ENCODE peak calls at places on chromosomes 16 and 17, in nine cellular contexts. E, A, F, B, C, V, U, H and Y are unnamed samples.
A peak's percentile ranks its signal among the peaks of the same experiment; 100 is the strongest.

GRCh38 chr17:79050591-79050990 is 24.0 kb upstream of the ENGASE start:
- DNase-seq in E (no peak), A (no peak), F (no peak), B (no peak), C (no peak), V (no peak), U (no peak), H (no peak), Y (peak; percentile 24)

GRCh38 chr17:20225162-20226115 is 216.3 kb downstream of the SPECC1 start:
- DNase-seq in E (no peak), A (no peak), F (no peak), B (no peak), C (peak; percentile 47), V (no peak), U (no peak), H (no peak), Y (no peak)

GRCh38 chr17:75679706-75680201 is 12.6 kb downstream of the SAP30BP start:
- DNase-seq in E (peak; percentile 31), A (no peak), F (no peak), B (no peak), C (peak; percentile 33), V (no peak), U (peak; percentile 66), H (peak; percentile 52), Y (no peak)

GRCh38 chr16:54055191-54055590 is 231.4 kb downstream of the IRX3 start:
- DNase-seq in E (no peak), A (no peak), F (no peak), B (no peak), C (no peak), V (no peak), U (no peak), H (no peak), Y (no peak)

GRCh38 chr17:65518256-65518655 is 43.2 kb downstream of the AXIN2 start:
- DNase-seq in E (peak; percentile 38), A (no peak), F (no peak), B (no peak), C (no peak), V (no peak), U (no peak), H (peak; percentile 29), Y (no peak)

GRCh38 chr17:69523252-69523861 is 108.9 kb downstream of the MAP2K6 start:
- DNase-seq in E (peak; percentile 70), A (no peak), F (no peak), B (peak; percentile 45), C (peak; percentile 38), V (no peak), U (no peak), H (peak; percentile 43), Y (no peak)

GRCh38 chr16:66248096-66248495 is 118.4 kb upstream of the CDH5 start:
- DNase-seq in E (peak; percentile 90), A (peak; percentile 75), F (no peak), B (peak; percentile 50), C (no peak), V (no peak), U (no peak), H (peak; percentile 25), Y (peak; percentile 83)

GRCh38 chr16:71205482-71206131 is 24.9 kb downstream of the HYDIN start:
- DNase-seq in E (no peak), A (peak; percentile 50), F (no peak), B (no peak), C (peak; percentile 45), V (no peak), U (no peak), H (no peak), Y (no peak)

GRCh38 chr17:59219370-59219769 is 941 bp upstream of the GDPD1 start:
- DNase-seq in E (no peak), A (no peak), F (no peak), B (no peak), C (no peak), V (no peak), U (no peak), H (no peak), Y (no peak)

GRCh38 chr16:23149267-23149992 is at the start of gene USP31:
- DNase-seq in E (peak; percentile 98), A (peak; percentile 97), F (peak; percentile 86), B (peak; percentile 97), C (peak; percentile 95), V (peak; percentile 90), U (peak; percentile 96), H (peak; percentile 96), Y (peak; percentile 94)

GRCh38 chr16:10297341-10298006 is 88.4 kb upstream of the ATF7IP2 start:
- DNase-seq in E (no peak), A (no peak), F (no peak), B (no peak), C (no peak), V (no peak), U (peak; percentile 49), H (no peak), Y (no peak)

GRCh38 chr17:63361182-63361581 is 84.9 kb downstream of the CYB561 start:
- DNase-seq in E (no peak), A (peak; percentile 16), F (no peak), B (no peak), C (peak; percentile 12), V (no peak), U (no peak), H (no peak), Y (no peak)

GRCh38 chr17:34155947-34156346 is 99.1 kb upstream of the CCL2 start:
- DNase-seq in E (no peak), A (no peak), F (no peak), B (no peak), C (no peak), V (no peak), U (no peak), H (no peak), Y (no peak)

GRCh38 chr16:3767333-3767977 is 50.1 kb upstream of the TRAP1 start:
- DNase-seq in E (no peak), A (no peak), F (no peak), B (peak; percentile 6), C (no peak), V (no peak), U (no peak), H (no peak), Y (no peak)

GRCh38 chr17:77598241-77598620 is 360.3 kb upstream of the TNRC6C start:
- DNase-seq in E (no peak), A (no peak), F (no peak), B (no peak), C (no peak), V (no peak), U (no peak), H (no peak), Y (no peak)

GRCh38 chr17:41420134-41420533 is 4.3 kb downstream of the KRT37 start:
- DNase-seq in E (no peak), A (no peak), F (no peak), B (no peak), C (no peak), V (no peak), U (no peak), H (no peak), Y (no peak)

GRCh38 chr17:4407851-4408250 is 25.9 kb upstream of the SPNS3 start:
- DNase-seq in E (peak; percentile 21), A (no peak), F (no peak), B (no peak), C (no peak), V (no peak), U (no peak), H (no peak), Y (no peak)

GRCh38 chr16:15031179-15031578 is 24.7 kb downstream of the NTAN1 start:
- DNase-seq in E (no peak), A (no peak), F (no peak), B (no peak), C (no peak), V (no peak), U (no peak), H (no peak), Y (no peak)

GRCh38 chr17:4747847-4748246 is 8.1 kb upstream of the CXCL16 start:
- DNase-seq in E (peak; percentile 18), A (no peak), F (no peak), B (no peak), C (no peak), V (no peak), U (peak; percentile 45), H (no peak), Y (no peak)

GRCh38 chr17:50557265-50558029 is 3.1 kb upstream of the CACNA1G start:
- DNase-seq in E (no peak), A (no peak), F (no peak), B (no peak), C (no peak), V (no peak), U (no peak), H (no peak), Y (no peak)

GRCh38 chr17:49316889-49317288 is 45.2 kb downstream of the ZNF652 start:
- DNase-seq in E (no peak), A (no peak), F (no peak), B (no peak), C (no peak), V (no peak), U (no peak), H (no peak), Y (no peak)

GRCh38 chr16:71348262-71349085 is 10.0 kb upstream of the CALB2 start:
- DNase-seq in E (no peak), A (no peak), F (no peak), B (no peak), C (no peak), V (no peak), U (no peak), H (no peak), Y (no peak)

GRCh38 chr16:27492588-27492979 is 57.1 kb downstream of the GTF3C1 start:
- DNase-seq in E (no peak), A (no peak), F (no peak), B (no peak), C (no peak), V (no peak), U (no peak), H (no peak), Y (no peak)

GRCh38 chr16:84746875-84747274 is 47.1 kb downstream of the USP10 start:
- DNase-seq in E (no peak), A (no peak), F (no peak), B (no peak), C (no peak), V (no peak), U (no peak), H (no peak), Y (no peak)

GRCh38 chr17:74618446-74618845 is 5.1 kb downstream of the CD300E start:
- DNase-seq in E (no peak), A (no peak), F (no peak), B (no peak), C (no peak), V (no peak), U (no peak), H (no peak), Y (no peak)

GRCh38 chr16:63289834-63290460 is 1253.7 kb upstream of the CDH8 start:
- DNase-seq in E (peak; percentile 37), A (no peak), F (no peak), B (peak; percentile 66), C (peak; percentile 60), V (no peak), U (no peak), H (no peak), Y (no peak)

GRCh38 chr16:26645629-26646028 is 421.1 kb upstream of the C16orf82 start:
- DNase-seq in E (no peak), A (no peak), F (no peak), B (peak; percentile 66), C (peak; percentile 38), V (peak; percentile 52), U (no peak), H (no peak), Y (no peak)

GRCh38 chr17:38349097-38349904 is 2.3 kb upstream of the SOCS7 start:
- DNase-seq in E (peak; percentile 85), A (peak; percentile 84), F (peak; percentile 83), B (peak; percentile 90), C (peak; percentile 89), V (peak; percentile 86), U (peak; percentile 86), H (peak; percentile 83), Y (peak; percentile 82)